ENCODE peak calls at places on chromosomes 4 and X, in nine cellular contexts. One of them, this sample, is unnamed.

GRCh38 chr4:143399113-143399949 is 62.7 kb downstream of the GAB1 start:
- DNase-seq in body of pancreas: no peak
- DNase-seq in fibroblast of mammary gland: peak
- DNase-seq in epithelial cell of esophagus: peak
- DNase-seq in BJ: no peak
- DNase-seq in upper lobe of right lung: no peak
- DNase-seq in nucleus accumbens: no peak
- DNase-seq in foreskin fibroblast: no peak
- DNase-seq in cardiac septum: no peak
- DNase-seq in this sample: no peak

GRCh38 chrX:100994352-100995281 is 25.1 kb downstream of the ARL13A start:
- DNase-seq in body of pancreas: no peak
- DNase-seq in fibroblast of mammary gland: peak
- DNase-seq in epithelial cell of esophagus: peak
- DNase-seq in BJ: no peak
- DNase-seq in upper lobe of right lung: no peak
- DNase-seq in nucleus accumbens: no peak
- DNase-seq in foreskin fibroblast: peak
- DNase-seq in cardiac septum: no peak
- DNase-seq in this sample: no peak

GRCh38 chr4:55996611-55997010 is 47.9 kb downstream of the CEP135 start:
- DNase-seq in body of pancreas: no peak
- DNase-seq in fibroblast of mammary gland: no peak
- DNase-seq in epithelial cell of esophagus: no peak
- DNase-seq in BJ: no peak
- DNase-seq in upper lobe of right lung: no peak
- DNase-seq in nucleus accumbens: no peak
- DNase-seq in foreskin fibroblast: no peak
- DNase-seq in cardiac septum: no peak
- DNase-seq in this sample: no peak

GRCh38 chrX:45628041-45628440 is 427.4 kb upstream of the DIPK2B start:
- DNase-seq in body of pancreas: no peak
- DNase-seq in fibroblast of mammary gland: peak
- DNase-seq in epithelial cell of esophagus: peak
- DNase-seq in BJ: no peak
- DNase-seq in upper lobe of right lung: no peak
- DNase-seq in nucleus accumbens: no peak
- DNase-seq in foreskin fibroblast: peak
- DNase-seq in cardiac septum: no peak
- DNase-seq in this sample: no peak

GRCh38 chr4:169440446-169440845 is 169.7 kb upstream of the SH3RF1 start:
- DNase-seq in body of pancreas: no peak
- DNase-seq in fibroblast of mammary gland: no peak
- DNase-seq in epithelial cell of esophagus: no peak
- DNase-seq in BJ: no peak
- DNase-seq in upper lobe of right lung: no peak
- DNase-seq in nucleus accumbens: no peak
- DNase-seq in foreskin fibroblast: no peak
- DNase-seq in cardiac septum: no peak
- DNase-seq in this sample: no peak

GRCh38 chr4:95290702-95291101 is 258.1 kb downstream of the UNC5C start:
- DNase-seq in body of pancreas: no peak
- DNase-seq in fibroblast of mammary gland: no peak
- DNase-seq in epithelial cell of esophagus: peak
- DNase-seq in BJ: no peak
- DNase-seq in upper lobe of right lung: no peak
- DNase-seq in nucleus accumbens: no peak
- DNase-seq in foreskin fibroblast: no peak
- DNase-seq in cardiac septum: no peak
- DNase-seq in this sample: no peak

GRCh38 chr4:177596035-177596434 is 153.8 kb upstream of the AGA start:
- DNase-seq in body of pancreas: peak
- DNase-seq in fibroblast of mammary gland: peak
- DNase-seq in epithelial cell of esophagus: peak
- DNase-seq in BJ: no peak
- DNase-seq in upper lobe of right lung: no peak
- DNase-seq in nucleus accumbens: no peak
- DNase-seq in foreskin fibroblast: peak
- DNase-seq in cardiac septum: no peak
- DNase-seq in this sample: peak

GRCh38 chr4:150001815-150002214 is 76.4 kb upstream of the DCLK2 start:
- DNase-seq in body of pancreas: no peak
- DNase-seq in fibroblast of mammary gland: no peak
- DNase-seq in epithelial cell of esophagus: peak
- DNase-seq in BJ: no peak
- DNase-seq in upper lobe of right lung: no peak
- DNase-seq in nucleus accumbens: no peak
- DNase-seq in foreskin fibroblast: no peak
- DNase-seq in cardiac septum: no peak
- DNase-seq in this sample: no peak

GRCh38 chrX:24037729-24038128 is 10.7 kb upstream of the KLHL15 start:
- DNase-seq in body of pancreas: no peak
- DNase-seq in fibroblast of mammary gland: no peak
- DNase-seq in epithelial cell of esophagus: no peak
- DNase-seq in BJ: no peak
- DNase-seq in upper lobe of right lung: no peak
- DNase-seq in nucleus accumbens: no peak
- DNase-seq in foreskin fibroblast: no peak
- DNase-seq in cardiac septum: no peak
- DNase-seq in this sample: no peak

GRCh38 chr4:163679189-163679588 is 184.7 kb downstream of the TMA16 start:
- DNase-seq in body of pancreas: no peak
- DNase-seq in fibroblast of mammary gland: peak
- DNase-seq in epithelial cell of esophagus: peak
- DNase-seq in BJ: no peak
- DNase-seq in upper lobe of right lung: no peak
- DNase-seq in nucleus accumbens: no peak
- DNase-seq in foreskin fibroblast: no peak
- DNase-seq in cardiac septum: no peak
- DNase-seq in this sample: no peak

GRCh38 chr4:172978848-172979247 is 189.8 kb upstream of the GALNT7 start:
- DNase-seq in body of pancreas: no peak
- DNase-seq in fibroblast of mammary gland: no peak
- DNase-seq in epithelial cell of esophagus: no peak
- DNase-seq in BJ: no peak
- DNase-seq in upper lobe of right lung: no peak
- DNase-seq in nucleus accumbens: no peak
- DNase-seq in foreskin fibroblast: no peak
- DNase-seq in cardiac septum: no peak
- DNase-seq in this sample: no peak

GRCh38 chrX:78831523-78831922 is 84.0 kb downstream of the LPAR4 start:
- DNase-seq in body of pancreas: no peak
- DNase-seq in fibroblast of mammary gland: no peak
- DNase-seq in epithelial cell of esophagus: no peak
- DNase-seq in BJ: no peak
- DNase-seq in upper lobe of right lung: no peak
- DNase-seq in nucleus accumbens: no peak
- DNase-seq in foreskin fibroblast: no peak
- DNase-seq in cardiac septum: no peak
- DNase-seq in this sample: no peak

GRCh38 chr4:25810815-25811690 is 51.7 kb downstream of the SEL1L3 start:
- DNase-seq in body of pancreas: no peak
- DNase-seq in fibroblast of mammary gland: peak
- DNase-seq in epithelial cell of esophagus: no peak
- DNase-seq in BJ: no peak
- DNase-seq in upper lobe of right lung: no peak
- DNase-seq in nucleus accumbens: no peak
- DNase-seq in foreskin fibroblast: no peak
- DNase-seq in cardiac septum: no peak
- DNase-seq in this sample: peak

GRCh38 chrX:22171287-22172060 is 101.2 kb upstream of the CBLL2 start:
- DNase-seq in body of pancreas: no peak
- DNase-seq in fibroblast of mammary gland: no peak
- DNase-seq in epithelial cell of esophagus: peak
- DNase-seq in BJ: no peak
- DNase-seq in upper lobe of right lung: no peak
- DNase-seq in nucleus accumbens: no peak
- DNase-seq in foreskin fibroblast: no peak
- DNase-seq in cardiac septum: no peak
- DNase-seq in this sample: no peak

GRCh38 chrX:155046129-155046810 is 19.6 kb downstream of the FUNDC2 start:
- DNase-seq in body of pancreas: no peak
- DNase-seq in fibroblast of mammary gland: no peak
- DNase-seq in epithelial cell of esophagus: no peak
- DNase-seq in BJ: no peak
- DNase-seq in upper lobe of right lung: no peak
- DNase-seq in nucleus accumbens: no peak
- DNase-seq in foreskin fibroblast: no peak
- DNase-seq in cardiac septum: no peak
- DNase-seq in this sample: no peak

GRCh38 chrX:107629533-107629909 is 1.2 kb downstream of the PRPS1 start:
- DNase-seq in body of pancreas: no peak
- DNase-seq in fibroblast of mammary gland: peak
- DNase-seq in epithelial cell of esophagus: peak
- DNase-seq in BJ: no peak
- DNase-seq in upper lobe of right lung: no peak
- DNase-seq in nucleus accumbens: no peak
- DNase-seq in foreskin fibroblast: no peak
- DNase-seq in cardiac septum: no peak
- DNase-seq in this sample: no peak

GRCh38 chr4:140100771-140101170 is 53.2 kb downstream of the MAML3 start:
- DNase-seq in body of pancreas: no peak
- DNase-seq in fibroblast of mammary gland: no peak
- DNase-seq in epithelial cell of esophagus: no peak
- DNase-seq in BJ: no peak
- DNase-seq in upper lobe of right lung: no peak
- DNase-seq in nucleus accumbens: no peak
- DNase-seq in foreskin fibroblast: no peak
- DNase-seq in cardiac septum: no peak
- DNase-seq in this sample: no peak

GRCh38 chr4:10164877-10165283 is 48.3 kb upstream of the WDR1 start:
- DNase-seq in body of pancreas: no peak
- DNase-seq in fibroblast of mammary gland: peak
- DNase-seq in epithelial cell of esophagus: peak
- DNase-seq in BJ: no peak
- DNase-seq in upper lobe of right lung: no peak
- DNase-seq in nucleus accumbens: no peak
- DNase-seq in foreskin fibroblast: peak
- DNase-seq in cardiac septum: no peak
- DNase-seq in this sample: peak

GRCh38 chrX:15946783-15947550 is 92.4 kb upstream of the AP1S2 start:
- DNase-seq in body of pancreas: no peak
- DNase-seq in fibroblast of mammary gland: peak
- DNase-seq in epithelial cell of esophagus: peak
- DNase-seq in BJ: peak
- DNase-seq in upper lobe of right lung: no peak
- DNase-seq in nucleus accumbens: no peak
- DNase-seq in foreskin fibroblast: peak
- DNase-seq in cardiac septum: no peak
- DNase-seq in this sample: no peak

GRCh38 chr4:163598028-163598427 is 103.5 kb downstream of the TMA16 start:
- DNase-seq in body of pancreas: no peak
- DNase-seq in fibroblast of mammary gland: no peak
- DNase-seq in epithelial cell of esophagus: no peak
- DNase-seq in BJ: no peak
- DNase-seq in upper lobe of right lung: no peak
- DNase-seq in nucleus accumbens: no peak
- DNase-seq in foreskin fibroblast: no peak
- DNase-seq in cardiac septum: no peak
- DNase-seq in this sample: no peak

GRCh38 chrX:124194903-124195302 is 137.6 kb upstream of the TEX13D start:
- DNase-seq in body of pancreas: no peak
- DNase-seq in fibroblast of mammary gland: no peak
- DNase-seq in epithelial cell of esophagus: no peak
- DNase-seq in BJ: no peak
- DNase-seq in upper lobe of right lung: no peak
- DNase-seq in nucleus accumbens: no peak
- DNase-seq in foreskin fibroblast: no peak
- DNase-seq in cardiac septum: no peak
- DNase-seq in this sample: no peak

GRCh38 chr4:600166-600565 is 24.1 kb upstream of the TMEM271 start:
- DNase-seq in body of pancreas: no peak
- DNase-seq in fibroblast of mammary gland: no peak
- DNase-seq in epithelial cell of esophagus: no peak
- DNase-seq in BJ: no peak
- DNase-seq in upper lobe of right lung: no peak
- DNase-seq in nucleus accumbens: no peak
- DNase-seq in foreskin fibroblast: no peak
- DNase-seq in cardiac septum: no peak
- DNase-seq in this sample: no peak

GRCh38 chr4:87121332-87122065 is 98.9 kb downstream of the KLHL8 start:
- DNase-seq in body of pancreas: no peak
- DNase-seq in fibroblast of mammary gland: peak
- DNase-seq in epithelial cell of esophagus: peak
- DNase-seq in BJ: no peak
- DNase-seq in upper lobe of right lung: no peak
- DNase-seq in nucleus accumbens: no peak
- DNase-seq in foreskin fibroblast: no peak
- DNase-seq in cardiac septum: no peak
- DNase-seq in this sample: no peak

GRCh38 chr4:119728692-119729593 is 100.3 kb upstream of the PDE5A start:
- DNase-seq in body of pancreas: no peak
- DNase-seq in fibroblast of mammary gland: no peak
- DNase-seq in epithelial cell of esophagus: peak
- DNase-seq in BJ: no peak
- DNase-seq in upper lobe of right lung: no peak
- DNase-seq in nucleus accumbens: no peak
- DNase-seq in foreskin fibroblast: peak
- DNase-seq in cardiac septum: no peak
- DNase-seq in this sample: no peak

This sample was measured in H9.